ENCODE peak calls at places on chromosomes 11 and 22, in seven cellular contexts. F, W, E, R, S, A and P are unnamed samples.
A peak's percentile ranks its signal among the peaks of the same experiment; 100 is the strongest.

GRCh38 chr11:19646921-19647320 is 65.7 kb upstream of the NAV2 start:
- DNase-seq in F (no peak), W (no peak), E (peak; percentile 55), R (no peak), S (no peak), A (peak; percentile 93), P (peak; percentile 55)

GRCh38 chr11:16395601-16396000 is 39.3 kb upstream of the SOX6 start:
- DNase-seq in F (no peak), W (no peak), E (no peak), R (no peak), S (no peak), A (peak; percentile 56), P (no peak)

GRCh38 chr22:20523118-20523983 is 15.9 kb downstream of the MED15 start:
- DNase-seq in F (no peak), W (no peak), E (no peak), R (no peak), S (no peak), A (peak; percentile 59), P (no peak)

GRCh38 chr11:113984781-113985180 is 9.9 kb downstream of the HTR3A start:
- DNase-seq in F (no peak), W (no peak), E (no peak), R (no peak), S (no peak), A (no peak), P (no peak)

GRCh38 chr22:44497218-44497903 is 672 bp downstream of the RTL6 start:
- DNase-seq in F (no peak), W (no peak), E (no peak), R (peak; percentile 18), S (no peak), A (peak; percentile 34), P (no peak)

GRCh38 chr11:68040957-68041591 is 2.2 kb downstream of the TCIRG1 start:
- DNase-seq in F (no peak), W (no peak), E (no peak), R (no peak), S (no peak), A (no peak), P (no peak)

GRCh38 chr22:44441401-44442185 is 56.4 kb downstream of the RTL6 start:
- DNase-seq in F (no peak), W (no peak), E (no peak), R (no peak), S (no peak), A (no peak), P (no peak)

GRCh38 chr22:29032584-29032983 is 29.0 kb downstream of the C22orf31 start:
- DNase-seq in F (no peak), W (peak; percentile 63), E (no peak), R (no peak), S (peak; percentile 22), A (peak; percentile 27), P (peak; percentile 66)

GRCh38 chr22:48045369-48045768 is 1282.9 kb downstream of the TBC1D22A start:
- DNase-seq in F (no peak), W (no peak), E (no peak), R (peak; percentile 48), S (no peak), A (no peak), P (no peak)

GRCh38 chr11:74860743-74861142 is 88.1 kb downstream of the XRRA1 start:
- DNase-seq in F (no peak), W (no peak), E (no peak), R (no peak), S (peak; percentile 10), A (no peak), P (no peak)

GRCh38 chr11:55655096-55655495 is 6.9 kb upstream of the OR4C6 start:
- DNase-seq in F (no peak), W (no peak), E (no peak), R (no peak), S (peak; percentile 12), A (no peak), P (no peak)

GRCh38 chr22:50600541-50600940 is at the start of gene MAPK8IP2:
- DNase-seq in F (no peak), W (no peak), E (no peak), R (no peak), S (no peak), A (no peak), P (no peak)

GRCh38 chr11:105912666-105913065 is 109.4 kb downstream of the MSANTD4 start:
- DNase-seq in F (no peak), W (no peak), E (no peak), R (no peak), S (no peak), A (no peak), P (no peak)

GRCh38 chr11:132289590-132290256 is 919.3 kb downstream of the NTM start:
- DNase-seq in F (no peak), W (no peak), E (no peak), R (no peak), S (no peak), A (no peak), P (no peak)

GRCh38 chr22:46578824-46579561 is 41.2 kb upstream of the GRAMD4 start:
- DNase-seq in F (no peak), W (no peak), E (no peak), R (peak; percentile 60), S (no peak), A (peak; percentile 40), P (no peak)

GRCh38 chr11:26333906-26334305 is 2.0 kb downstream of the ANO3 start:
- DNase-seq in F (no peak), W (no peak), E (no peak), R (no peak), S (peak; percentile 67), A (no peak), P (no peak)

DNA sequence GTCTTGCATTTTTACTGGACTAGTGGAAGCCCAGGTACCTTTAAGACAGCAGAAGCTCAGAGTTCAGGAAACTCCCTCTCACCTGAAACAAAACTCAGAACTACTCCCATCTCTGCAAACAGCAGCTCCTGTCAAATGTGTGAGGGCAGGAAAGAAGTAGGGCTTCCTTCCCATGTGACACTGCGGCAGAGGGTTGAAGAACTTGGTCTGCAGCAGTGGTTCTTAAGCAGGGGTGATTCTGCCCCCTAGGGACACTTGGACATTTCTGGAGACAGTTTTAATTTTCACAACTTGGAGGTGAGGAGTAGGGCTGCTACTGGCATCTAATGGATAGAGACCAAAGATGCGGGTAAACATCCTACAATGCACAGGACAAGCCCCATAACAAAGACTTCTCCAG is 63.4 kb downstream of the RCN1 start:
- DNase-seq in F (no peak), W (peak; percentile 18), E (no peak), R (no peak), S (peak; percentile 30), A (peak; percentile 22), P (no peak)
- TF ChIP-seq CTCF in F (peak; percentile 34), W (no peak), E (no peak), R (no peak), S (peak; percentile 20), A (peak; percentile 29), P (peak; percentile 54)

GRCh38 chr11:2164861-2165555 is 4.0 kb upstream of the INS start:
- DNase-seq in F (no peak), W (no peak), E (no peak), R (no peak), S (no peak), A (no peak), P (no peak)
- H3K4me3 ChIP-seq in F (no peak overlapping the region), W (no peak overlapping the region), E (no peak overlapping the region), R (no peak overlapping the region), S (no peak overlapping the region), A (no peak overlapping the region), P (no peak overlapping the region)

DNA sequence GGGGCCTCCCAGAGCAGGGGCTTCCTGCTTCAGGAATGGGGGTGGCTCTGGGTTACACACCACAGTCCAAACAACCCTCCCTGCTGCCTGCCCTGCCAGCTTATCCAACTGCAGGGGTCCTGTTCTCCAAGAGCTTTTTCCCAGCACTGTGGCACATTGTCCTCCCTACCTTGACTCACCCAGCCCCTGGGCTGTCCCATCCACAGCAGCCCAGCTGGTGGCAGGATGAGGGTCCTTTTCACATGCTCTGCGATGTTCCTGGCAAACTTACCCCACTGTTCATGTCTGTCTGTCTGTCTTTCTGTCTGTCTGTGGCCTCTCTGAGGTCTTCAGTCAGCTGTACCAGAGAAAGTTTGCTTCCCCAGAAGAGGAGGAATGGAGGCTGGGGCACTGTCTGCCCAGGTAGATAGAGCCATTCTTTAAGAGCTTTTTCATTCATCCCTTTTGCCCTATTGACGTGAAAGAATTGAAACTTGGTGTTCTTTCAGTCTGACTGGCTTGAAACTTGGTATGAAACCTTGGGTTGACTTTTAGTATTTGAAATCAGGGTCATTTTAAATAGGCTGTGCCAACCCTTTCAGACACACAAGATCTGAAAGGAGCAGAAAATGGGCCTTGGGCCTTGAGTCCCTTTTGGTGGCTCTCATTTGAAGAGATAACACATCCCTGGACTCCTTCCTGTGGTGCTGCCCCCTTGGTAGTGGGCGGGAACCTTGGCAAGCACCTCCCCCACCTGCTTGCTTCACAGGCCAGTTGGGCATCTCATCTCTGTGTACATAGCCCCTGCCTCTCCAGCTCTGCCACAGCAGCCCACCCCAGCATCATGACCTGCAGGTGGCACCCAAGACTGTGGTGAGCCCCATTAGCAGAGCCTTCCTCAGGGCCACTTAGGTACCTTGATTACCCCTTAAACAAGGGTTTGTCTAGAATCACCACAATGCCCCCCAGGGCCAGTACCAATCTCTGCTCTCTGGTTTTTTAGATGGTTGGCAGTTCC is 74.6 kb upstream of the SUSD2 start:
- DNase-seq in F (no peak), W (no peak), E (no peak), R (peak; percentile 28), S (no peak), A (no peak), P (no peak)
- TF ChIP-seq CTCF in F (peak; percentile 12), W (peak; percentile 10), E (peak; percentile 16), R (no peak), S (no peak), A (peak; percentile 33), P (peak; percentile 28)

GRCh38 chr11:112176077-112176476 is 765 bp downstream of the BCO2 start:
- DNase-seq in F (no peak), W (no peak), E (no peak), R (no peak), S (no peak), A (no peak), P (no peak)

GRCh38 chr11:112178428-112178827 is 3.1 kb downstream of the BCO2 start:
- DNase-seq in F (no peak), W (no peak), E (no peak), R (no peak), S (no peak), A (no peak), P (no peak)

GRCh38 chr11:112182867-112183266 is 7.6 kb downstream of the BCO2 start:
- DNase-seq in F (no peak), W (no peak), E (no peak), R (no peak), S (no peak), A (no peak), P (no peak)

GRCh38 chr11:112177610-112178009 is 2.3 kb downstream of the BCO2 start:
- DNase-seq in F (no peak), W (no peak), E (no peak), R (no peak), S (no peak), A (no peak), P (no peak)

GRCh38 chr11:112179601-112180000 is 4.3 kb downstream of the BCO2 start:
- DNase-seq in F (no peak), W (no peak), E (no peak), R (no peak), S (no peak), A (no peak), P (no peak)
- H3K4me3 ChIP-seq in F (no peak overlapping the region), W (no peak overlapping the region), E (no peak overlapping the region), R (no peak overlapping the region), S (no peak overlapping the region), A (no peak overlapping the region), P (no peak overlapping the region)

DNA sequence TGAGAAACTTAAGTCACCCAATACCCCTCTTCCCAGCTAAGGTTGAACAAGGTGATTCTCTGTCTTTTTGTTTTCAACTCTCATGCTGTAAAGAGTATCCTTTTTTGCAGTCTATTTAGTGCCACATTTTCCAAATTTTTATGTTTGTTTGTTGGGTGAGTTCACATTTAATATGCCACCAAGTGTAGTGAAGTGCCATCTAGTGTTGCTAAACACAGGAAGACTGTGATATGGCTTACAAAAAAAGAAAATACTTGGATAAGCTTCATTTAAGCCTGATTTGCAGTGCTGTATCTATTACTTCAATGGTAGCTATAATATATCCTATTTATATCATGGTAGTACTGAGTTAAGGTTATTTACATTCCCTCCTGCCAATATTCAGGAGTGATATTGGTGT is 319.2 kb upstream of the CHORDC1 start:
- DNase-seq in F (no peak), W (no peak), E (no peak), R (no peak), S (peak; percentile 5), A (no peak), P (no peak)
- TF ChIP-seq CTCF in F (peak; percentile 24), W (no peak), E (no peak), R (no peak), S (no peak), A (no peak), P (peak; percentile 27)